ENCODE peak calls at places on chromosomes 1 and 21, in seven cellular contexts. A is mammary epithelial cell; R is left ventricle myocardium inferior; M is colonic mucosa; T is CD8-positive, alpha-beta memory T cell; Y is cardiac muscle cell; K is left lung. I is an unnamed sample. For H3K4me1, the result is how much of the 10 kb centered on the place peaks cover.

GRCh38 chr1:10569531-10569930 is 94.8 kb downstream of the PEX14 start:
- DNase-seq in M (no peak), T (no peak), R (no peak), A (no peak), Y (no peak), K (no peak), I (no peak)

GRCh38 chr1:156750932-156751723 is at the start of gene HDGF:
- DNase-seq in K (peak), M (peak), Y (peak), R (peak), A (peak), T (peak), I (peak)

GRCh38 chr1:1332031-1332755 is 1.1 kb downstream of the TAS1R3 start:
- DNase-seq in M (no peak), Y (no peak), A (peak), K (no peak), R (no peak), T (no peak), I (no peak)

GRCh38 chr1:17895986-17896385 is 140.9 kb downstream of the ACTL8 start:
- DNase-seq in M (no peak), T (no peak), A (no peak), Y (no peak), K (no peak), R (no peak), I (no peak)

GRCh38 chr1:31618916-31619846 is 1.7 kb downstream of the HCRTR1 start:
- DNase-seq in Y (no peak), A (no peak), K (no peak), R (no peak), T (no peak), M (no peak), I (no peak)

GRCh38 chr1:20641986-20642385 is 8.7 kb downstream of the PINK1 start:
- DNase-seq in M (no peak), R (no peak), A (no peak), T (no peak), K (no peak), Y (no peak), I (no peak)

GRCh38 chr1:225137981-225138380 is 208.5 kb downstream of the DNAH14 start:
- DNase-seq in K (no peak), A (no peak), M (no peak), T (no peak), R (no peak), Y (no peak), I (no peak)

GRCh38 chr1:33165209-33165608 is 16.6 kb downstream of the TRIM62 start:
- DNase-seq in R (no peak), T (no peak), Y (no peak), M (no peak), K (no peak), A (no peak), I (no peak)

GRCh38 chr21:30044447-30045064 is 104.8 kb upstream of the GRIK1 start:
- DNase-seq in T (no peak), Y (peak), M (peak), A (peak), R (no peak), K (no peak), I (peak)

GRCh38 chr1:57422271-57423134 is 1.4 kb downstream of the DAB1 start:
- DNase-seq in M (no peak), K (peak), R (peak), A (no peak), Y (peak), T (no peak), I (peak)

GRCh38 chr1:228938248-228938891 is 203.1 kb downstream of the RHOU start:
- DNase-seq in T (no peak), M (no peak), Y (peak), A (no peak), R (no peak), K (no peak), I (no peak)

GRCh38 chr1:173436831-173437428 is 40.2 kb upstream of the PRDX6 start:
- DNase-seq in R (no peak), M (no peak), T (no peak), K (no peak), A (no peak), Y (no peak), I (no peak)

GRCh38 chr1:37676281-37677243 is 15.8 kb upstream of the CDCA8 start:
- DNase-seq in K (no peak), T (no peak), Y (no peak), R (no peak), A (no peak), M (no peak), I (no peak)

GRCh38 chr1:180787628-180788307 is 124.9 kb upstream of the KIAA1614 start:
- DNase-seq in K (no peak), T (no peak), M (no peak), A (no peak), R (no peak), Y (no peak), I (no peak)

GRCh38 chr1:236064674-236065508 is at the start of gene NID1:
- DNase-seq in K (peak), T (no peak), M (peak), R (peak), A (peak), Y (peak), I (peak)

GRCh38 chr1:208431721-208432120 is 187.5 kb upstream of the PLXNA2 start:
- DNase-seq in M (no peak), T (no peak), R (no peak), K (no peak), Y (no peak), A (peak), I (peak)

GRCh38 chr1:117037802-117038201 is 22.3 kb upstream of the TTF2 start:
- DNase-seq in K (no peak), M (no peak), T (no peak), A (no peak), Y (no peak), R (no peak), I (no peak)

GRCh38 chr1:202145325-202146140 is 996 bp upstream of the ARL8A start:
- DNase-seq in A (peak), M (no peak), R (no peak), T (no peak), Y (no peak), K (peak), I (no peak)

GRCh38 chr1:162200096-162200847 is 130.8 kb downstream of the NOS1AP start:
- DNase-seq in M (no peak), T (no peak), K (no peak), Y (no peak), A (no peak), R (no peak), I (no peak)

GRCh38 chr1:7288992-7289391 is 482.1 kb upstream of the VAMP3 start:
- DNase-seq in A (no peak), T (no peak), K (no peak), M (no peak), R (no peak), Y (no peak), I (no peak)

GRCh38 chr1:8133657-8134430 is 107.7 kb upstream of the ERRFI1 start:
- DNase-seq in K (no peak), Y (peak), R (peak), M (peak), T (no peak), A (peak), I (peak)

GRCh38 chr1:212229654-212230053 is 55.6 kb upstream of the PPP2R5A start:
- DNase-seq in R (no peak), Y (no peak), K (no peak), A (peak), T (no peak), M (no peak), I (no peak)

GRCh38 chr1:202112864-202113689 is 9.6 kb upstream of the GPR37L1 start:
- DNase-seq in Y (no peak), K (no peak), T (no peak), M (peak), R (peak), A (peak), I (no peak)

GRCh38 chr1:205137901-205138300 is 16.1 kb upstream of the RBBP5 start:
- DNase-seq in Y (no peak), T (no peak), A (no peak), R (no peak), K (no peak), M (no peak), I (no peak)

GRCh38 chr1:180920702-180921101 is 8.0 kb downstream of the KIAA1614 start:
- DNase-seq in M (no peak), A (no peak), T (no peak), R (no peak), K (no peak), Y (no peak), I (no peak)

GRCh38 chr1:21012937-21013336 is 163.8 kb downstream of the EIF4G3 start:
- DNase-seq in K (no peak), A (no peak), Y (peak), M (no peak), T (no peak), R (no peak), I (no peak)

GRCh38 chr1:22255341-22256212 is 112.7 kb upstream of the WNT4 start:
- DNase-seq in Y (no peak), R (no peak), M (peak), K (peak), T (no peak), A (no peak), I (no peak)

GRCh38 chr1:96144636-96145035 is 576.9 kb upstream of the PTBP2 start:
- DNase-seq in T (no peak), M (no peak), A (no peak), K (no peak), Y (no peak), R (no peak), I (no peak)

GRCh38 chr1:39436842-39437241 is 54.6 kb upstream of the BMP8A start:
- DNase-seq in K (no peak), R (no peak), A (no peak), T (no peak), M (no peak), Y (no peak), I (no peak)

GRCh38 chr1:21804536-21804935 is 7.5 kb upstream of the LDLRAD2 start:
- DNase-seq in R (no peak), T (no peak), K (no peak), M (no peak), Y (no peak), A (no peak), I (no peak)

GRCh38 chr21:34974162-34974981 is 74.7 kb downstream of the RUNX1 start:
- DNase-seq in A (no peak), R (no peak), T (peak), M (no peak), Y (no peak), K (no peak), I (no peak)

GRCh38 chr1:89489037-89489729 is 35.4 kb upstream of the LRRC8B start:
- DNase-seq in A (peak), M (no peak), K (peak), T (no peak), Y (no peak), R (no peak), I (no peak)

GRCh38 chr1:151475175-151475574 is 15.9 kb upstream of the POGZ start:
- DNase-seq in R (no peak), K (no peak), M (no peak), T (no peak), Y (no peak), A (peak), I (no peak)

GRCh38 chr1:206937437-206937836 is 8.8 kb downstream of the PIGR start:
- DNase-seq in M (no peak), K (no peak), Y (no peak), A (no peak), R (no peak), T (no peak), I (no peak)

GRCh38 chr1:118246646-118247045 is 61.6 kb upstream of the SPAG17 start:
- DNase-seq in T (no peak), R (no peak), Y (no peak), K (no peak), A (no peak), M (no peak), I (no peak)

GRCh38 chr1:177119311-177119710 is 45.2 kb downstream of the ASTN1 start:
- DNase-seq in T (no peak), M (no peak), K (no peak), R (no peak), Y (peak), A (no peak), I (no peak)

GRCh38 chr1:179052776-179053175 is 27.1 kb downstream of the FAM20B start:
- DNase-seq in Y (no peak), K (no peak), R (no peak), A (no peak), M (no peak), T (no peak), I (no peak)

DNA sequence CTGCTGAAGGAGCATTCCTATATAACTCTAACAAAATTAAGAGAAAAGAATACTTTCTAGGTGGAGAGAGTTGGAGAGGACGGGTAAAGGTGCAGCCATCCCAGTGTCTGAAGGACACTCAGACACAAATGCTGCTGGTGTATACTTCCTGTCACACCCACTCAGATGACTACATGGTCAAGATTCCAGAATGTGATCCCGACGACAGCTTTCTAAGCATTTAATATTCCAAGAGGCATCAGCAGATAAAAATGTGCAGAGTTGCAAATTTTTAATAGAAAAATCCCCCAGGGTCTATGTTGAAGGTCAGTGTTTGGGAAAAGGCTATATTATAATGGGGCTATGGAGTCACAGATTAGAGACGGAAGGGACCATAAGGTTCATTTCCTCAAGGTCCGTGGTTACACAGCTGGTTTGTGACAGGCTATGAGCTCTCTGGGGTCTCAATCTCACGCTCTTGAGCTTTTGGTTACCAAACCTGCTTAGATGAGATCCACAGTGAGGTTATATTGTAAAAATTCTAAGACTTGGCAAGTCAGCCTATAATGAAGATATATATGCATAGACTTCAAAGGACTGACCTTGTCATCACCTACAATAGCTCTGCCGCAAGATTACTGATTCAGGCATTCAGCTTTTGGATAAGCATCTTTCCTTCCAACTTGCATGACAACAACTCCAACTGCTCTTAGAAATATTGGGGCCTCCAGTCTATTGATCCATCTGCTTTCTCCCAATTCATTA is 35.1 kb downstream of the ZNF281 start:
- DNase-seq in R (no peak), M (no peak), A (no peak), T (no peak), Y (no peak), K (no peak), I (no peak)
- H3K4me3 ChIP-seq in R (no peak), M (no peak), A (no peak), T (no peak), Y (no peak), K (no peak), I (no peak)

GRCh38 chr1:12602633-12603024 is 15.4 kb downstream of the DHRS3 start:
- DNase-seq in T (no peak), Y (no peak), R (no peak), A (no peak), K (no peak), M (peak), I (no peak)
- H3K4me1 ChIP-seq in T (half or more), Y (under half), R (half or more), A (under half), K (under half), M (under half), I (under half)

GRCh38 chr1:64540265-64540791 is 70.4 kb downstream of the CACHD1 start:
- DNase-seq in M (no peak), T (no peak), Y (no peak), K (no peak), A (no peak), R (no peak), I (no peak)
- H3K4me3 ChIP-seq in M (no peak), T (no peak), Y (no peak), K (no peak), A (no peak), R (peak), I (no peak)

GRCh38 chr21:26124421-26124833 is 46.1 kb downstream of the APP start:
- DNase-seq in T (no peak), M (no peak), Y (peak), K (no peak), A (peak), R (no peak), I (no peak)

GRCh38 chr21:26124896-26125295 is 45.7 kb downstream of the APP start:
- DNase-seq in Y (peak), K (no peak), T (no peak), M (no peak), R (no peak), A (no peak), I (no peak)

GRCh38 chr21:26127073-26127814 is 43.3 kb downstream of the APP start:
- DNase-seq in T (no peak), Y (no peak), R (no peak), M (no peak), K (no peak), A (no peak), I (no peak)

GRCh38 chr21:26125433-26126167 is 45.0 kb downstream of the APP start:
- DNase-seq in A (no peak), T (no peak), K (no peak), R (no peak), Y (no peak), M (no peak), I (no peak)

GRCh38 chr21:26126168-26126553 is 44.4 kb downstream of the APP start:
- DNase-seq in K (no peak), R (no peak), Y (no peak), M (no peak), T (no peak), A (no peak), I (no peak)
- H3K4me1 ChIP-seq in K (under half), R (half or more), Y (half or more), M (under half), T (under half), A (under half), I (half or more)

DNA sequence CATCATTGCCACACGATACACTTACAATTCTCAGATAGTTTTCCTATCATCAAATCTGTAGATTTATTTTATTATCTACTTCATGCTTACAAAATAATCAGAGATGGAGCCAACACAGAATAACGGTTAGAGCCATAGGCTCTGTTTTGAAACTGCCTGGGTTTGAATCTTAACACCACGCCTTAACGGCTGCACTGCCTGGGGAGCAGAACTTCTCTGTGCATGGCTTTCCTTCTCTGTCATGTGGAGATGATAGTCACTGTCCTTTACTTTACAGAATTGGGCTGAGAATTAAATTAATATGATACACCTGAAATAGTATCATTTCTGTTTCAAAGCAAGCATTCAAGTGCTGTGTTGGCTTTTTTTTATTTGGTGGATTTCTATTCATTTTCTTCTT is 177.8 kb downstream of the HMCN1 start:
- DNase-seq in Y (no peak), M (no peak), T (no peak), K (no peak), R (no peak), A (no peak), I (no peak)
- H3K4me3 ChIP-seq in Y (no peak), M (no peak), T (no peak), K (no peak), R (no peak), A (no peak), I (no peak)

GRCh38 chr1:183100575-183100974 is 77.4 kb downstream of the LAMC1 start:
- DNase-seq in M (no peak), K (no peak), R (no peak), T (no peak), Y (no peak), A (no peak), I (no peak)
- H3K4me1 ChIP-seq in M (under half), K (under half), R (half or more), T (under half), Y (under half), A (under half), I (under half)

GRCh38 chr21:33238565-33239255 is 9.0 kb downstream of the IFNAR2 start:
- DNase-seq in M (no peak), Y (no peak), K (no peak), T (no peak), A (no peak), R (no peak), I (no peak)
- H3K4me3 ChIP-seq in M (no peak), Y (no peak), K (no peak), T (peak), A (no peak), R (no peak), I (no peak)